ENCODE peak calls at places on chromosomes 7 and 10, in eight cellular contexts. A is PC-9; J is suprapubic skin; D is tibial artery; B is tibial nerve; Y is AG09309; M is CD4-positive, CD25-positive, alpha-beta regulatory T cell; H is astrocyte of the spinal cord. Q is an unnamed sample.

GRCh38 chr10:4848341-4849041 is 22.5 kb downstream of the AKR1E2 start:
- DNase-seq in A (no peak), J (no peak), D (no peak), B (no peak), Y (no peak), M (no peak), H (no peak), Q (no peak)

GRCh38 chr7:149171894-149172533 is 23.3 kb upstream of the ZNF282 start:
- DNase-seq in A (peak), J (no peak), D (no peak), B (no peak), Y (no peak), M (no peak), H (no peak), Q (no peak)

GRCh38 chr7:130995252-130996081 is 261.5 kb upstream of the KLF14 start:
- DNase-seq in A (no peak), J (no peak), D (no peak), B (no peak), Y (no peak), M (no peak), H (peak), Q (no peak)

GRCh38 chr7:105920766-105921165 is 42.3 kb upstream of the CDHR3 start:
- DNase-seq in A (no peak), J (no peak), D (no peak), B (no peak), Y (no peak), M (no peak), H (peak), Q (no peak)

GRCh38 chr10:30759423-30759822 is 129.9 kb upstream of the LYZL2 start:
- DNase-seq in A (no peak), J (no peak), D (no peak), B (no peak), Y (no peak), M (no peak), H (peak), Q (no peak)

GRCh38 chr7:96686305-96686704 is 23.3 kb downstream of the SEM1 start:
- DNase-seq in A (no peak), J (no peak), D (no peak), B (no peak), Y (peak), M (peak), H (peak), Q (no peak)

GRCh38 chr10:113435881-113436280 is 117.0 kb upstream of the HABP2 start:
- DNase-seq in A (no peak), J (no peak), D (no peak), B (no peak), Y (no peak), M (no peak), H (no peak), Q (no peak)

GRCh38 chr10:101330236-101331225 is 23.4 kb upstream of the BTRC start:
- DNase-seq in A (no peak), J (no peak), D (no peak), B (no peak), Y (peak), M (no peak), H (peak), Q (no peak)

GRCh38 chr7:16695621-16696237 is 49.7 kb downstream of the BZW2 start:
- DNase-seq in A (peak), J (no peak), D (no peak), B (peak), Y (no peak), M (no peak), H (peak), Q (no peak)

GRCh38 chr7:74017122-74017521 is 10.9 kb upstream of the ELN start:
- DNase-seq in A (no peak), J (no peak), D (no peak), B (no peak), Y (no peak), M (no peak), H (no peak), Q (no peak)

GRCh38 chr7:156927571-156928405 is 21.7 kb upstream of the NOM1 start:
- DNase-seq in A (no peak), J (peak), D (no peak), B (no peak), Y (no peak), M (no peak), H (no peak), Q (no peak)

GRCh38 chr7:40315277-40315676 is 180.5 kb downstream of the SUGCT start:
- DNase-seq in A (no peak), J (no peak), D (no peak), B (no peak), Y (no peak), M (no peak), H (peak), Q (no peak)

GRCh38 chr10:92901819-92902234 is 53.5 kb downstream of the EXOC6 start:
- DNase-seq in A (no peak), J (no peak), D (no peak), B (no peak), Y (no peak), M (peak), H (no peak), Q (no peak)

GRCh38 chr10:127715782-127716378 is 21.1 kb upstream of the FOXI2 start:
- DNase-seq in A (no peak), J (no peak), D (no peak), B (no peak), Y (no peak), M (peak), H (peak), Q (no peak)

GRCh38 chr10:58158806-58159205 is 108.9 kb downstream of the IPMK start:
- DNase-seq in A (no peak), J (no peak), D (no peak), B (no peak), Y (peak), M (no peak), H (peak), Q (no peak)

GRCh38 chr7:159019111-159019510 is 125.6 kb downstream of the VIPR2 start:
- DNase-seq in A (no peak), J (no peak), D (no peak), B (no peak), Y (no peak), M (no peak), H (no peak), Q (no peak)

GRCh38 chr7:90210925-90211324 is 615 bp upstream of the STEAP2 start:
- DNase-seq in A (peak), J (no peak), D (no peak), B (peak), Y (no peak), M (no peak), H (no peak), Q (no peak)

GRCh38 chr7:90212149-90212495 is 582 bp downstream of the STEAP2 start:
- DNase-seq in A (no peak), J (no peak), D (no peak), B (peak), Y (no peak), M (no peak), H (peak), Q (no peak)

GRCh38 chr7:90209776-90210175 is 1.8 kb upstream of the STEAP2 start:
- DNase-seq in A (no peak), J (no peak), D (no peak), B (no peak), Y (no peak), M (no peak), H (no peak), Q (no peak)

GRCh38 chr7:90210475-90210874 is 1.1 kb upstream of the STEAP2 start:
- DNase-seq in A (no peak), J (no peak), D (no peak), B (no peak), Y (no peak), M (no peak), H (no peak), Q (no peak)

DNA sequence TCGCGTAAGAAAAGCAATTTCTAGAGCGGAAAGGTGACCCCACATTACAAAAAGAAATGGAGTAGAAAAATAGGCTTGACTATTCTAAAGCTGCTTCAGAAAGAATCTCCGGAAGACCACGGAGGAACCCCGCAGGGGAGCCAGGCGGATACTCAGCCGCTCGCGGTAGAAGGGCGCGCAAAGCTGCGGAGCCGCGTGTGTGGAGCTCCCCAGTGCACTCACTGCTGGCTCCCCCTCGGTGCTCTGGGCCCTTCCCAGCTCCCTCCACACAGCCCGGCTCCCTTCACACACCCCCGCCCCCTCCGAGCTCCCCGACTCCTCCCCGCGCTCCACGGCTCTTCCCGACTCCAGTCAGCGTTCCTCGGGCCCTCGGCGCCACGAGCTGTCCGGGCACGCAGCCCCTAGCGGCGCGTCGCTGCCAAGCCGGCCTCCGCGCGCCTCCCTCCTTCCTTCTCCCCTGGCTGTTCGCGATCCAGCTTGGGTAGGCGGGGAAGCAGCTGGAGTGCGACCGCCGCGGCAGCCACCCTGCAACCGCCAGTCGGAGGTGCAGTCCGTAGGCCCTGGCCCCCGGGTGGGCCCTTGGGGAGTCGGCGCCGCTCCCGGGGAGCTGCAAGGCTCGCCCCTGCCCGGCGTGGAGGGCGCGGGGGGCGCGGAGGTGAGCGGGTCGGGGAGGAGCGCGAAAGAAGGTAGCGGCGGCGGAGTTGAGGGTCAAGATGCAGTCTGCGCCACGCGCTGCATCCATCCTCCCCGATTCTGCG is at the start of gene STEAP2:
- DNase-seq in A (peak), J (peak), D (peak), B (peak), Y (peak), M (no peak), H (peak), Q (peak)
- H3K4me3 ChIP-seq in A (peak), J (peak), D (peak), B (peak), Y (peak), M (no peak), H (peak), Q (peak)

GRCh38 chr7:42561797-42562196 is 324.8 kb upstream of the GLI3 start:
- DNase-seq in A (no peak), J (no peak), D (no peak), B (no peak), Y (no peak), M (no peak), H (no peak), Q (no peak)

GRCh38 chr7:42572046-42572445 is 335.0 kb upstream of the GLI3 start:
- DNase-seq in A (no peak), J (no peak), D (no peak), B (no peak), Y (no peak), M (no peak), H (no peak), Q (no peak)

GRCh38 chr7:42572561-42572960 is 335.6 kb upstream of the GLI3 start:
- DNase-seq in A (no peak), J (no peak), D (no peak), B (no peak), Y (no peak), M (no peak), H (no peak), Q (no peak)

DNA sequence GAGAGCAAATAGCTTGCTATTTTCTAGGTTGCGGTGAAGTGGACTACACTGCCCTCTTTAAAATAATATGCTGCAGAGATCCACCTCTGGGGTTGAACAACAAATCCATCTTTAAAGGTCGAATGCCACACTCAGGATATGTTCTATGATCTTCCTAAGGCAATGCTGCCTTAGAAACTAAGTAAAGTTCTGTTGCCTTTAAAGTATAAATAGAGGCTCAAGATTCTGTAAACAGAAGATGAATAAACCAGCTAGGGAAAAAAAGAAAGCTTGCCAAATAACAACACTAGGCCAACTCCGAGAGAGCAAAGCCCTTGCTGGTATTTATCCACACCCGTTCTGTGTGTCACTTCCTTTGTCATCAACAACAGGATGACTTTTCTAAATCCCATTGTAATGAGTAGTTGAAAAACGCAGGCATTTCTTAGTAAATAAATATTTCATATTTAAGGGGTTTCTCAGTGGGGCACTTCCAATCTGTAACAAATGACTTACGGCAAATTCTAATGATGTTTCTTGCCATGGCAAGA is 330.0 kb upstream of the GLI3 start:
- DNase-seq in A (no peak), J (no peak), D (no peak), B (no peak), Y (no peak), M (no peak), H (no peak), Q (no peak)
- H3K4me3 ChIP-seq in A (no peak), J (no peak), D (no peak), B (no peak), Y (no peak), M (no peak), H (no peak), Q (no peak)

DNA sequence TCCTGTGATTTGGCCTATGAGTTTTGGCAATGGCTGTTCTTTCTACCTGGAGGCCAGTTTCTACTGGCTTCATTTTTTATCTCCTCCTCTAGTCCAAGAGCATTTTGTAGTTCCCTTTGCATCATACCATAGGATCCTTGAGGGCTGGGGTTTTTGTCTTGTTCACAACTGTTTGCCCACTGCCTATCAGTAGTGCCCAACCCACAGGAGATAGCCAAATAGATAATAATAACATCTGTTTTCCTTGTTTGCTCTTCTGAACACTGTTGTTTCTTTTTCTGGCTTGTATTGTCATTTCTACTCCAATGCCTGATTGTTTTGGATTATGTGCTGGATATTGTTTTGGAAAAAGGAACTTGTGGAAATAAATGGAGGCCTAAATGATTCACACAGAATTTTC is 3.4 kb downstream of the CDK1 start:
- DNase-seq in A (no peak), J (no peak), D (no peak), B (no peak), Y (no peak), M (no peak), H (peak), Q (no peak)
- H3K4me3 ChIP-seq in A (peak), J (no peak), D (no peak), B (no peak), Y (no peak), M (peak), H (no peak), Q (no peak)

GRCh38 chr7:69963388-69963787 is 365.1 kb downstream of the AUTS2 start:
- DNase-seq in A (no peak), J (no peak), D (no peak), B (no peak), Y (no peak), M (no peak), H (no peak), Q (no peak)
- H3K4me3 ChIP-seq in A (no peak), J (no peak), D (no peak), B (no peak), Y (no peak), M (no peak), H (no peak), Q (no peak)

GRCh38 chr7:116592445-116592844 is 67.6 kb downstream of the CAV1 start:
- DNase-seq in A (no peak), J (no peak), D (no peak), B (no peak), Y (no peak), M (no peak), H (no peak), Q (no peak)

GRCh38 chr7:116588641-116589594 is 64.1 kb downstream of the CAV1 start:
- DNase-seq in A (peak), J (no peak), D (no peak), B (no peak), Y (no peak), M (peak), H (peak), Q (no peak)

GRCh38 chr7:116593359-116594075 is 68.7 kb downstream of the CAV1 start:
- DNase-seq in A (no peak), J (no peak), D (no peak), B (no peak), Y (no peak), M (no peak), H (no peak), Q (no peak)

GRCh38 chr7:116592041-116592355 is 67.2 kb downstream of the CAV1 start:
- DNase-seq in A (no peak), J (no peak), D (no peak), B (no peak), Y (no peak), M (no peak), H (no peak), Q (no peak)

GRCh38 chr7:116591202-116592040 is 66.6 kb downstream of the CAV1 start:
- DNase-seq in A (no peak), J (no peak), D (no peak), B (no peak), Y (no peak), M (no peak), H (peak), Q (no peak)
- H3K4me3 ChIP-seq in A (no peak), J (no peak), D (peak), B (no peak), Y (no peak), M (no peak), H (no peak), Q (peak)

DNA sequence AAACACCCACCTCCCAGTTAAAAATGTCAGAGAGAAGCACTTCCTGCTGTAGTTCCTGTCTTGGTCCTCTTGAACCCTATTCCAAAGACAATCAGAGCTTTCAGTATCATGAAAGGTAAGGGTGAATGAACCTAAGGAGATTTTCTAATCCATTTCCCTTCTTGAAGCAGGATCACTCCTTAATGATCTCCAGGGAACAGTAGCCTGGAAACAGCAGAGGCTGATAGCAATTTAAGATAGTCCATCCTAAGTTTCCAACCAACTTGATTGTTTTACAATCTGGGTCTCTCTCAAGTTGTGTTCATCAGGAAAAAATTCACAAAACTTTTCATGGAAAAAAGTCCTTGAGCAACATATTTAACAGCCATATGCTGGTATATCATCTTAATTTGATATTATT is 273.6 kb downstream of the NEBL start:
- DNase-seq in A (no peak), J (no peak), D (no peak), B (no peak), Y (no peak), M (no peak), H (no peak), Q (no peak)
- H3K4me3 ChIP-seq in A (no peak), J (no peak), D (no peak), B (no peak), Y (no peak), M (no peak), H (no peak), Q (no peak)

GRCh38 chr7:1022356-1022755 is 22.0 kb upstream of the GPR146 start:
- DNase-seq in A (no peak), J (no peak), D (no peak), B (no peak), Y (no peak), M (no peak), H (no peak), Q (no peak)

GRCh38 chr7:1024876-1025746 is 19.2 kb upstream of the GPR146 start:
- DNase-seq in A (no peak), J (no peak), D (no peak), B (no peak), Y (no peak), M (no peak), H (no peak), Q (no peak)

GRCh38 chr7:1022801-1023465 is 21.4 kb upstream of the GPR146 start:
- DNase-seq in A (no peak), J (no peak), D (no peak), B (no peak), Y (no peak), M (no peak), H (no peak), Q (no peak)

GRCh38 chr7:1025747-1026581 is 18.4 kb upstream of the GPR146 start:
- DNase-seq in A (no peak), J (no peak), D (no peak), B (no peak), Y (no peak), M (no peak), H (no peak), Q (no peak)

GRCh38 chr7:1024331-1024761 is 20.0 kb upstream of the GPR146 start:
- DNase-seq in A (no peak), J (no peak), D (no peak), B (no peak), Y (no peak), M (no peak), H (no peak), Q (peak)
- H3K4me3 ChIP-seq in A (no peak), J (no peak), D (no peak), B (no peak), Y (no peak), M (no peak), H (no peak), Q (no peak)